ENCODE peak calls at places on chromosomes 13 and 19, in five cellular contexts. N, Q, O, V and T are unnamed samples.

GRCh38 chr19:30626567-30626966 is 254.4 kb downstream of the ZNF536 start:
- DNase-seq in N (no peak), Q (no peak), O (no peak), V (no peak), T (no peak)

GRCh38 chr19:35207391-35207871 is 21.1 kb downstream of the FAM187B start:
- DNase-seq in N (no peak), Q (no peak), O (no peak), V (peak; percentile 15), T (no peak)

GRCh38 chr19:13992025-13992424 is 14.1 kb downstream of the RFX1 start:
- DNase-seq in N (no peak), Q (no peak), O (no peak), V (no peak), T (no peak)

GRCh38 chr13:61095885-61096284 is 319.8 kb downstream of the PCDH20 start:
- DNase-seq in N (no peak), Q (no peak), O (no peak), V (peak; percentile 85), T (no peak)

GRCh38 chr13:49539313-49539712 is 43.6 kb downstream of the PHF11 start:
- DNase-seq in N (no peak), Q (no peak), O (peak; percentile 42), V (no peak), T (no peak)

GRCh38 chr13:32537580-32538233 is 888 bp downstream of the N4BP2L2 start:
- DNase-seq in N (peak; percentile 32), Q (no peak), O (no peak), V (no peak), T (no peak)

GRCh38 chr13:38685974-38686571 is 804 bp upstream of the FREM2 start:
- DNase-seq in N (no peak), Q (peak; percentile 15), O (no peak), V (peak; percentile 50), T (peak; percentile 28)

GRCh38 chr13:79405501-79405830 is 589 bp downstream of the RBM26 start:
- DNase-seq in N (no peak), Q (no peak), O (no peak), V (no peak), T (no peak)

GRCh38 chr13:38539632-38540031 is 147.2 kb upstream of the FREM2 start:
- DNase-seq in N (no peak), Q (no peak), O (no peak), V (no peak), T (no peak)

GRCh38 chr19:50921391-50922315 is 10.5 kb upstream of the KLK4 start:
- DNase-seq in N (no peak), Q (no peak), O (no peak), V (no peak), T (no peak)

GRCh38 chr19:5358173-5358800 is 17.7 kb upstream of the PTPRS start:
- DNase-seq in N (no peak), Q (no peak), O (no peak), V (no peak), T (no peak)

GRCh38 chr19:1676351-1677266 is 24.2 kb upstream of the TCF3 start:
- DNase-seq in N (no peak), Q (no peak), O (no peak), V (no peak), T (no peak)

GRCh38 chr19:49497047-49497789 is 984 bp downstream of the RPS11 start:
- DNase-seq in N (peak; percentile 56), Q (peak; percentile 87), O (peak; percentile 86), V (peak; percentile 45), T (no peak)

GRCh38 chr13:33610471-33611015 is 207.4 kb upstream of the RFC3 start:
- DNase-seq in N (peak; percentile 77), Q (no peak), O (no peak), V (no peak), T (no peak)

GRCh38 chr19:13763300-13763699 is 1.0 kb upstream of the MRI1 start:
- DNase-seq in N (no peak), Q (no peak), O (no peak), V (no peak), T (no peak)

GRCh38 chr13:77036294-77036693 is 9.3 kb upstream of the FBXL3 start:
- DNase-seq in N (no peak), Q (no peak), O (no peak), V (no peak), T (no peak)

GRCh38 chr19:13478576-13478975 is 27.7 kb downstream of the CACNA1A start:
- DNase-seq in N (no peak), Q (no peak), O (no peak), V (no peak), T (no peak)

GRCh38 chr19:35118268-35119026 is 2.8 kb downstream of the FXYD3 start:
- DNase-seq in N (no peak), Q (no peak), O (no peak), V (no peak), T (no peak)

GRCh38 chr13:30305456-30305855 is 1.9 kb downstream of the KATNAL1 start:
- DNase-seq in N (no peak), Q (no peak), O (peak; percentile 30), V (no peak), T (no peak)

GRCh38 chr13:66704110-66704509 is 526.0 kb downstream of the PCDH9 start:
- DNase-seq in N (no peak), Q (no peak), O (no peak), V (no peak), T (no peak)

GRCh38 chr13:46182491-46182877 is 507 bp upstream of the LCP1 start:
- DNase-seq in N (no peak), Q (peak; percentile 65), O (no peak), V (no peak), T (no peak)
- H3K4me3 ChIP-seq in N (no peak overlapping the region), Q (peak overlapping the region; percentile 95), O (peak overlapping the region; percentile 92), V (no peak overlapping the region), T (no peak overlapping the region)

GRCh38 chr13:106540613-106541012 is 5.2 kb upstream of the EFNB2 start:
- DNase-seq in N (no peak), Q (no peak), O (no peak), V (no peak), T (no peak)
- TF ChIP-seq CTCF in N (no peak), Q (no peak), O (no peak), V (no peak), T (no peak)

DNA sequence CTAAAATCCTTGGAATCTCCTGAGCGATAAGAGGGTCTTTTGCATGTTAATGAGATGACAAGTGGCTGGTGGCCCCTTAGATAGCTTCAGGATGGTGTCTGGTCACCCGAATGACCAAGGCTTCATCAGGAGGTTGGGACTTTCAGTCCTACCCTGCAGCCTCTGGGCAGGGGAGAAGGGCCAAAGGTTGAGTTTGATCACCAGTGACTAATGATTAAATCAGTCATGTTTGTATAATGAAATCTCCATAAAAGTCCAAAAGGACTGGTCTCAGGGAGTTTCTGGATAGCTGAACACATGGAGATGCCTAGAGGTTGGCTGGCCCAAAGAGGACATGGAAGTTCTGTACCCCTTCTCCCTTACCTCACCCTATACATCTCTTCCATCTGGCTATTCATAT is 316.2 kb downstream of the MTUS2 start:
- DNase-seq in N (no peak), Q (no peak), O (no peak), V (no peak), T (no peak)
- H3K4me3 ChIP-seq in N (no peak overlapping the region), Q (no peak overlapping the region), O (no peak overlapping the region), V (no peak overlapping the region), T (no peak overlapping the region)

DNA sequence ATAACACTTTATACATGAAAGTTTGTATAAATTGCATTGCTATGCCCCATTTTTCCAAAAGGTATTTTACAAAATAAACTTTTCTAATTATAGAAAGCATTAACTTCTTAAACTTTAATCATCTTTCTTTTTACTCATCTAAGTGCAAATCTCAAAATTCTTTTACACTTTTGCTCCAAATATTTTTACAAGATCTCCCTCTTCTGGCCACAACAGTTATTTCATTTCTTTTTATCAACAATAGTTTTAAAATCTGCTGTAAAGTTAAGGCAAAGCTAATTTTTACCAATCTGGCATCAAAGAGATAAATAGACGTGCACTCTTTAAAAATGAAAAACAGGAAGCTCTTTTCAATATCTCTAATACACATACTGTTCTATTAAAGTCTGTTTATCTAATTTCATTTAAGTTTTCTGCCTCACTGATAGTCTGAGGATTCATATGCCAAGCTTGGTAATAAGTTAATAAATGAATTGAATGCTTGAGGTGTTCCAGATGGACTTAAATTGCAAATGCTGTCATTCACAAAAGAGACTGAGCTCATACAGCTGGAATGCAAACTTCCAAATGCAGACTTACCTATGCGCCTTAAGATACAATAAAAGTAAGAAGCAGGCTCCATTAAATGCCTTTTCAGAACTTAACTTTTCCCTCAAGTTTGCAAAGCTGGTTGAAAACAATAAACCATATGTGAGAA is 583.0 kb upstream of the ATXN8OS start:
- DNase-seq in N (no peak), Q (no peak), O (no peak), V (peak; percentile 0), T (peak; percentile 1)
- TF ChIP-seq CTCF in N (no peak), Q (peak; percentile 2), O (peak; percentile 68), V (no peak), T (no peak)

DNA sequence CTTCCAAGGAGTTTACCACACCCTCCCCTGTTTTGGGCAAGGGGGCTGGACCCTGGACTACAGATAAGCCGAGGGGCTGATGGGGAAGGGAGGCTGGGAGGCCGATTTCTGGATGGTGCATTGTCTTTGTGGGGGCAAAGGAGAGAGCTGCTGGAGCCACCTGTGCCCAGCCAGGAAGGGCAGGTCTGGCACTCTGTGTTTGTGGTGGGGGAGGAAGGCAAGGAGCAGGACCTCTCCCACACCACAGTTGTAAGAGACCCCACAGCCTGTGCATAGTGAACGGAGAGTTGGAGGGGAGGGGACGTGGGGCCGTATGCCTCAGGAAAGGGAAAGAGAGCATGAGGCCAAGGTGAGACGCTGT is 16.0 kb upstream of the PRR19 start:
- DNase-seq in N (no peak), Q (no peak), O (no peak), V (no peak), T (no peak)
- H3K4me3 ChIP-seq in N (peak overlapping the region; percentile 68), Q (peak overlapping the region; percentile 91), O (peak overlapping the region; percentile 89), V (no peak overlapping the region), T (peak overlapping the region; percentile 75)

GRCh38 chr13:106533940-106534843 is 1.3 kb downstream of the EFNB2 start:
- DNase-seq in N (peak; percentile 21), Q (peak; percentile 12), O (no peak), V (peak; percentile 33), T (no peak)
- TF ChIP-seq CTCF in N (no peak), Q (no peak), O (no peak), V (no peak), T (peak; percentile 21)

DNA sequence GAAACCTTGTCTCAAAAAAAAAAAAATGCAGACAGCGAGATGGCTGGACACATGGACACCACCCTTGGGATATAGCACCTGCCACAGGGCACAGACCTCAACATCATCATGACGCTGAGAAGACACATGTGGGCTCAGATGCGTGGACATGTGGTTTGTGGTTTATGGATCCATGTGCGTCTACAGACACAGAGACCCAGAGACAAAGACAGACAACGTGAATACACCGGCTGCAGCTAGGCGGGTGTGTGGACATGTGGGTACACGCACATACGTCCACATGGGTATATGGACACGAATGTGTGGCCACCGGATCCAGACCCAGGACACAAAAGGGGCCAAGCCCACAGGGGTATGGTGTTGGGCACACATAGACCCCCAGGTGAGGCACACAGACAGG is 1.3 kb downstream of the TNFSF14 start:
- DNase-seq in N (no peak), Q (peak; percentile 52), O (no peak), V (no peak), T (no peak)
- H3K4me3 ChIP-seq in N (no peak overlapping the region), Q (peak overlapping the region; percentile 80), O (no peak overlapping the region), V (no peak overlapping the region), T (no peak overlapping the region)

GRCh38 chr19:56543776-56544175 is 5.0 kb downstream of the ZFP28 start:
- DNase-seq in N (no peak), Q (no peak), O (no peak), V (no peak), T (no peak)

GRCh38 chr19:56547535-56547934 is 8.8 kb downstream of the ZFP28 start:
- DNase-seq in N (no peak), Q (no peak), O (no peak), V (no peak), T (no peak)
- TF ChIP-seq CTCF in N (peak; percentile 17), Q (peak; percentile 18), O (no peak), V (peak; percentile 23), T (no peak)